ENCODE peak calls at places on chromosomes 11 and 22, in eight cellular contexts. One of them, this sample, is unnamed.
A peak's percentile ranks its signal among the peaks of the same experiment; 100 is the strongest.

GRCh38 chr11:121024989-121025388 is 1.1 kb downstream of the TBCEL start:
- DNase-seq in NCI-H1092: no peak
- DNase-seq in astrocyte: no peak
- DNase-seq in fibroblast of lung: peak; percentile 8
- DNase-seq in HT-29: peak; percentile 18
- DNase-seq in keratinocyte: peak; percentile 13
- DNase-seq in sigmoid colon: no peak
- DNase-seq in ovary: no peak
- DNase-seq in this sample: no peak

GRCh38 chr11:123286761-123287160 is 91.7 kb upstream of the CLMP start:
- DNase-seq in NCI-H1092: no peak
- DNase-seq in astrocyte: no peak
- DNase-seq in fibroblast of lung: no peak
- DNase-seq in HT-29: no peak
- DNase-seq in keratinocyte: no peak
- DNase-seq in sigmoid colon: no peak
- DNase-seq in ovary: no peak
- DNase-seq in this sample: no peak

GRCh38 chr11:69173925-69174591 is 18.3 kb downstream of the SMIM38 start:
- DNase-seq in NCI-H1092: no peak
- DNase-seq in astrocyte: peak; percentile 58
- DNase-seq in fibroblast of lung: peak; percentile 60
- DNase-seq in HT-29: no peak
- DNase-seq in keratinocyte: peak; percentile 48
- DNase-seq in sigmoid colon: no peak
- DNase-seq in ovary: no peak
- DNase-seq in this sample: no peak

GRCh38 chr11:24233041-24233440 is 263.8 kb upstream of the LUZP2 start:
- DNase-seq in NCI-H1092: no peak
- DNase-seq in astrocyte: peak; percentile 35
- DNase-seq in fibroblast of lung: peak; percentile 34
- DNase-seq in HT-29: no peak
- DNase-seq in keratinocyte: no peak
- DNase-seq in sigmoid colon: no peak
- DNase-seq in ovary: no peak
- DNase-seq in this sample: no peak

GRCh38 chr22:50270302-50271010 is at the start of gene MAPK11:
- DNase-seq in NCI-H1092: no peak
- DNase-seq in astrocyte: peak; percentile 55
- DNase-seq in fibroblast of lung: peak; percentile 72
- DNase-seq in HT-29: no peak
- DNase-seq in keratinocyte: no peak
- DNase-seq in sigmoid colon: no peak
- DNase-seq in ovary: peak; percentile 69
- DNase-seq in this sample: peak; percentile 74

GRCh38 chr11:133821776-133822175 is 23.5 kb downstream of the SPATA19 start:
- DNase-seq in NCI-H1092: peak; percentile 64
- DNase-seq in astrocyte: no peak
- DNase-seq in fibroblast of lung: peak; percentile 12
- DNase-seq in HT-29: peak; percentile 72
- DNase-seq in keratinocyte: no peak
- DNase-seq in sigmoid colon: no peak
- DNase-seq in ovary: no peak
- DNase-seq in this sample: peak; percentile 38

GRCh38 chr11:78704811-78705210 is 130.1 kb upstream of the NARS2 start:
- DNase-seq in NCI-H1092: no peak
- DNase-seq in astrocyte: no peak
- DNase-seq in fibroblast of lung: no peak
- DNase-seq in HT-29: no peak
- DNase-seq in keratinocyte: no peak
- DNase-seq in sigmoid colon: no peak
- DNase-seq in ovary: no peak
- DNase-seq in this sample: no peak

GRCh38 chr11:64353761-64354506 is 5.0 kb upstream of the RPS6KA4 start:
- DNase-seq in NCI-H1092: no peak
- DNase-seq in astrocyte: no peak
- DNase-seq in fibroblast of lung: no peak
- DNase-seq in HT-29: no peak
- DNase-seq in keratinocyte: no peak
- DNase-seq in sigmoid colon: no peak
- DNase-seq in ovary: no peak
- DNase-seq in this sample: no peak

GRCh38 chr11:118903204-118904015 is 19.7 kb downstream of the CXCR5 start:
- DNase-seq in NCI-H1092: no peak
- DNase-seq in astrocyte: no peak
- DNase-seq in fibroblast of lung: no peak
- DNase-seq in HT-29: no peak
- DNase-seq in keratinocyte: no peak
- DNase-seq in sigmoid colon: no peak
- DNase-seq in ovary: no peak
- DNase-seq in this sample: no peak

GRCh38 chr11:123132881-123133280 is 62.2 kb downstream of the CLMP start:
- DNase-seq in NCI-H1092: no peak
- DNase-seq in astrocyte: no peak
- DNase-seq in fibroblast of lung: no peak
- DNase-seq in HT-29: no peak
- DNase-seq in keratinocyte: no peak
- DNase-seq in sigmoid colon: no peak
- DNase-seq in ovary: no peak
- DNase-seq in this sample: no peak

GRCh38 chr11:14362613-14363012 is 3.6 kb upstream of the RRAS2 start:
- DNase-seq in NCI-H1092: no peak
- DNase-seq in astrocyte: no peak
- DNase-seq in fibroblast of lung: no peak
- DNase-seq in HT-29: no peak
- DNase-seq in keratinocyte: no peak
- DNase-seq in sigmoid colon: no peak
- DNase-seq in ovary: no peak
- DNase-seq in this sample: no peak

This sample was measured in activated naive CD8-positive, alpha-beta T cell treated with anti-CD3 and anti-CD28 coated beads, Interleukin-2, amount 50 U/mL, for 24 hours.